ENCODE peak calls at places on chromosomes 4 and X, in ten cellular contexts. Y is stimulated activated effector memory CD8-positive, alpha-beta T cell treated with anti-CD3 and anti-CD28 coated beads, Interleukin-12 subunit alpha, Interleukin-12 subunit beta, amount 100 ng/mL, for 72 hours; W is effector memory CD4-positive, alpha-beta T cell; Z is adipocyte; F is sigmoid colon; O is endothelial cell; S is iris pigment epithelial cell; E is cerebellum; T is activated naive CD8-positive, alpha-beta T cell treated with anti-CD3 and anti-CD28 coated beads, Interleukin-2, amount 50 U/mL, for 24 hours; G is stimulated activated CD8-positive, alpha-beta memory T cell treated with anti-CD3 and anti-CD28 coated beads, Interleukin-12 subunit alpha, Interleukin-12 subunit beta, amount 100 ng/mL, for 1 hour. J is an unnamed sample.

GRCh38 chr4:153224474-153224873 is 20.2 kb downstream of the TRIM2 start:
- DNase-seq in G (no peak), T (no peak), Z (no peak), S (no peak), E (no peak), O (no peak), Y (no peak), W (no peak), F (no peak), J (no peak)

GRCh38 chr4:187493661-187494060 is 501.9 kb upstream of the ZFP42 start:
- DNase-seq in S (no peak), Y (no peak), W (no peak), Z (no peak), G (no peak), E (no peak), O (no peak), F (no peak), T (no peak), J (no peak)

GRCh38 chr4:165873298-165874071 is 448 bp downstream of the TLL1 start:
- DNase-seq in Z (peak), Y (no peak), W (no peak), O (peak), E (peak), F (peak), T (peak), S (peak), G (no peak), J (no peak)

GRCh38 chr4:70895405-70895804 is 6.8 kb upstream of the MOB1B start:
- DNase-seq in Z (peak), W (no peak), O (no peak), Y (no peak), E (no peak), T (no peak), G (no peak), F (no peak), S (no peak), J (peak)

GRCh38 chr4:140176735-140177134 is 22.8 kb upstream of the MAML3 start:
- DNase-seq in E (no peak), S (peak), W (no peak), Z (no peak), G (no peak), O (no peak), Y (peak), T (no peak), F (no peak), J (peak)

GRCh38 chr4:89242864-89243740 is 64.5 kb downstream of the GPRIN3 start:
- DNase-seq in G (no peak), T (no peak), S (no peak), F (no peak), Z (peak), O (no peak), E (peak), W (peak), Y (no peak), J (peak)

GRCh38 chr4:77015390-77015789 is 60.4 kb downstream of the CCNI start:
- DNase-seq in Y (no peak), S (peak), W (no peak), F (no peak), O (no peak), T (no peak), E (peak), Z (peak), G (no peak), J (peak)

GRCh38 chr4:79653871-79654270 is 245.8 kb upstream of the GK2 start:
- DNase-seq in O (no peak), T (no peak), F (no peak), W (no peak), G (no peak), Y (no peak), Z (no peak), S (peak), E (no peak), J (peak)

GRCh38 chrX:1462596-1463251 is 10.0 kb upstream of the ASMTL start:
- DNase-seq in W (peak), O (no peak), T (peak), E (no peak), G (no peak), S (peak), Y (peak), F (peak), Z (peak), J (peak)

GRCh38 chr4:20486433-20486832 is 213.8 kb upstream of the PACRGL start:
- DNase-seq in W (no peak), G (no peak), E (no peak), T (no peak), Z (no peak), Y (no peak), S (no peak), F (no peak), O (no peak), J (no peak)

GRCh38 chr4:103478210-103478609 is 241.6 kb downstream of the TACR3 start:
- DNase-seq in E (no peak), Z (no peak), Y (no peak), G (no peak), W (no peak), T (no peak), S (no peak), O (no peak), F (no peak), J (no peak)

GRCh38 chr4:142314183-142314582 is 531.9 kb downstream of the INPP4B start:
- DNase-seq in F (no peak), Y (no peak), E (no peak), Z (no peak), O (no peak), T (no peak), G (no peak), W (no peak), S (no peak), J (peak)

GRCh38 chrX:56813318-56813837 is 84.3 kb downstream of the NBDY start:
- DNase-seq in F (no peak), Z (peak), S (peak), T (peak), E (no peak), O (no peak), W (peak), Y (peak), G (peak), J (peak)

GRCh38 chr4:69742596-69742995 is 17.8 kb downstream of the SULT1B1 start:
- DNase-seq in T (no peak), Z (no peak), Y (no peak), F (no peak), W (no peak), S (no peak), O (no peak), G (no peak), E (no peak), J (no peak)